ENCODE peak calls at places on chromosomes 11 and 22, in four cellular contexts. O is gastrocnemius medialis, A is hepatocyte, S is SK-N-SH. L is an unnamed sample. For H3K36me3, the result is how much of the 10 kb centered on the place peaks cover.

GRCh38 chr22:46997311-46997970 is 235.0 kb downstream of the TBC1D22A start:
- DNase-seq in O (no peak), S (no peak), A (no peak), L (no peak)

GRCh38 chr11:126824035-126824607 is 176.4 kb downstream of the KIRREL3 start:
- DNase-seq in S (no peak), O (no peak), A (no peak), L (no peak)

GRCh38 chr11:119101759-119102423 is at the start of gene DPAGT1:
- DNase-seq in S (peak), O (peak), A (peak), L (peak)

GRCh38 chr11:117814204-117814765 is 10.3 kb downstream of the FXYD2 start:
- DNase-seq in A (no peak), O (no peak), S (no peak), L (no peak)

GRCh38 chr22:22545084-22545483 is 14.0 kb downstream of the PRAME start:
- DNase-seq in A (no peak), S (no peak), O (no peak), L (no peak)

GRCh38 chr22:38110008-38110862 is at the start of gene BAIAP2L2:
- DNase-seq in S (no peak), O (no peak), A (peak), L (no peak)

GRCh38 chr22:26846645-26847044 is 189.3 kb downstream of the MIAT start:
- DNase-seq in O (no peak), A (no peak), S (no peak), L (no peak)

GRCh38 chr11:104531075-104531474 is 367.1 kb upstream of the PDGFD start:
- DNase-seq in A (no peak), S (no peak), O (no peak), L (no peak)

GRCh38 chr11:120578591-120579154 is 67.1 kb downstream of the GRIK4 start:
- DNase-seq in S (no peak), O (no peak), A (no peak), L (no peak)

GRCh38 chr22:41288245-41288946 is 2.4 kb upstream of the RANGAP1 start:
- DNase-seq in O (no peak), A (peak), S (no peak), L (no peak)

GRCh38 chr11:112195906-112196305 is 20.6 kb downstream of the BCO2 start:
- DNase-seq in S (no peak), O (no peak), A (no peak), L (no peak)

GRCh38 chr11:29629281-29629680 is 387.5 kb downstream of the KCNA4 start:
- DNase-seq in A (peak), O (no peak), S (no peak), L (no peak)

GRCh38 chr11:63835156-63835540 is 3.8 kb upstream of the MARK2 start:
- DNase-seq in O (no peak), A (no peak), S (no peak), L (no peak)

GRCh38 chr11:106242723-106243405 is 165.4 kb downstream of the AASDHPPT start:
- DNase-seq in O (no peak), S (no peak), A (no peak), L (no peak)

GRCh38 chr11:121351089-121351488 is 58.5 kb downstream of the SC5D start:
- DNase-seq in A (no peak), S (no peak), O (no peak), L (no peak)

GRCh38 chr11:48107188-48107704 is 109.4 kb upstream of the OR4B1 start:
- DNase-seq in A (no peak), O (no peak), S (no peak), L (no peak)

GRCh38 chr11:107651672-107652071 is 60.2 kb downstream of the SLN start:
- DNase-seq in S (no peak), O (no peak), A (no peak), L (no peak)

GRCh38 chr22:38731703-38732161 is 24.1 kb downstream of the SUN2 start:
- DNase-seq in O (no peak), A (no peak), S (no peak), L (peak)

GRCh38 chr22:49855491-49855911 is 1.9 kb downstream of the ZBED4 start:
- DNase-seq in A (peak), S (no peak), O (no peak), L (no peak)

GRCh38 chr11:9639985-9640384 is 23.9 kb upstream of the SWAP70 start:
- DNase-seq in O (no peak), S (no peak), A (no peak), L (no peak)

GRCh38 chr11:131685906-131686305 is 315.5 kb downstream of the NTM start:
- DNase-seq in S (no peak), O (no peak), A (no peak), L (no peak)
- H3K36me3 ChIP-seq in S (under half), O (under half), A (under half), L (under half)

GRCh38 chr11:6219359-6219758 is 14.0 kb downstream of the C11orf42 start:
- DNase-seq in S (no peak), O (no peak), A (peak), L (no peak)
- TF ChIP-seq CTCF in S (no peak), O (no peak), A (no peak), L (no peak)

GRCh38 chr11:95338430-95338991 is 107.5 kb upstream of the SESN3 start:
- DNase-seq in S (no peak), O (peak), A (peak), L (no peak)

GRCh38 chr11:95335989-95336388 is 105.0 kb upstream of the SESN3 start:
- DNase-seq in A (no peak), S (no peak), O (no peak), L (no peak)

GRCh38 chr11:95339554-95339953 is 108.6 kb upstream of the SESN3 start:
- DNase-seq in A (no peak), S (no peak), O (no peak), L (no peak)

GRCh38 chr11:95337175-95337957 is 106.4 kb upstream of the SESN3 start:
- DNase-seq in O (peak), A (peak), S (no peak), L (peak)

DNA sequence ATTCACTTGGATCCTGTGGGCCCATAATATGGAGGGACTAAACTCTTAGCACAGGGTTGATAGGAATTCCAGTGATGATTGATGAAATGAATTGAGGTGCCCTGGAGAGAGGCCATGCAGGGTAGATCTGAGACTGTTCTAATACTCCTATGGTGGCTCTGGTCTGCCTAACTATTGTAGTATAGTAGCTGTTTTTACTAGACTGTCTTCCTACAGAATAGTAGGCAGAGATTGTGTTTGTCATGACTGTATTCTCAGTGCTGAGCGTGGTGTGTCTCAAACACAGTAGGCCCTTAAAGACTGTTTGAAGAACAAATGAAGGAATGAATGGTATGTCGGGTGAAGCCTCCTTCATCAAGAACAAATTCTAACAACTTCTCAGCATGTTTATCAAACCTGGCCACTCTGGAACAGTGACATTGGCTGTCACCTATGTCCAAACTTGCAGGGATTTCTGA is 107.0 kb upstream of the SESN3 start:
- DNase-seq in S (no peak), O (no peak), A (no peak), L (no peak)
- H3K27ac ChIP-seq in S (no peak), O (peak), A (peak), L (no peak)

GRCh38 chr22:45526768-45527360 is 24.2 kb downstream of the FBLN1 start:
- DNase-seq in S (no peak), O (no peak), A (no peak), L (no peak)
- H3K36me3 ChIP-seq in S (under half), O (under half), A (under half), L (under half)

GRCh38 chr11:787084-787675 is 2.7 kb downstream of the CEND1 start:
- DNase-seq in A (no peak), O (no peak), S (no peak), L (no peak)

GRCh38 chr11:786235-787083 is 3.4 kb downstream of the CEND1 start:
- DNase-seq in O (no peak), S (no peak), A (no peak), L (no peak)

GRCh38 chr11:789951-790350 is at the start of gene CEND1:
- DNase-seq in A (no peak), S (peak), O (no peak), L (no peak)

GRCh38 chr11:788953-789940 is 643 bp downstream of the CEND1 start:
- DNase-seq in A (no peak), S (no peak), O (no peak), L (no peak)

DNA sequence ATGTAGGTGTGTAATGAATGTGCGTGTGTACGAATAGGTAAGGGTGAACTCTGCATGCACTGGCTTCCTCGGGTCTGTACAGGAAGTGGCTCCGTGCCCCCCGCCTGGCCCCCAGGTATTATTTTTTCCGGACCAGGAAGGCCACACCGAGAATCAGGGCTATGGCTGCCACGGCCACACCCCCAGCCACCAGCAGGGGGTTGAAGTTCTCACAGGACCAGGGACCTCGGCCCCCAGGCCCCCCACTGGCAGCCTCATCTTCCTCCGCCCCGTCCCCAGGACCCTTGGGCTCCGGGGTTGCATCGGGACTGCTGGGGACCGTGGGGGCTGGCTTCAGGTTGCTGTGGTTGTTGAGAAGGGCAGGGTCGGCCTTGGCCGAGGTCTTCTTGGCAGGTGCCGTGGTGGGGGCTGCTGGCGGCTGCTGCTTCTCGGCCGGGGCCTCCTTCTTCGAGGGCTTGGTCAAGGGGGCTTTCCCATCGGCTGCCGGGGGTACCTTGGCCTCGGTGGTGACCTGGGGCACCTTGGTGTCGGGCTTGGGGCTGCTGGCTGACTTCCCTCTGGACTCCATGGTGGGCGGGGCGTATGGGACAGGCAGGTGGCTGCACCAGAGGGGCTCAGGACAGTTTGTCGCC is 1.8 kb downstream of the CEND1 start:
- DNase-seq in A (no peak), S (no peak), O (no peak), L (no peak)
- TF ChIP-seq CTCF in A (no peak), S (peak), O (no peak), L (no peak)